ENCODE peak calls at places on chromosomes 6 and 20, in nine cellular contexts. L is sigmoid colon, P is HL-60, E is aorta, X is GM23248, K is adrenal gland, N is tibial artery, D is A549, M is lower lobe of right lung. V is an unnamed sample.

GRCh38 chr6:139762587-139763031 is 388.2 kb upstream of the CITED2 start:
- DNase-seq in X (peak), L (no peak), N (no peak), P (peak), D (no peak), M (no peak), E (peak), K (no peak), V (no peak)

GRCh38 chr6:45212976-45213375 is 115.2 kb upstream of the RUNX2 start:
- DNase-seq in X (no peak), P (no peak), M (no peak), K (no peak), E (no peak), D (no peak), L (no peak), N (no peak), V (no peak)

GRCh38 chr6:73665686-73666319 is 12.0 kb upstream of the SLC17A5 start:
- DNase-seq in E (no peak), P (no peak), N (no peak), D (no peak), L (no peak), M (no peak), K (no peak), X (peak), V (no peak)

GRCh38 chr20:1636621-1637020 is 16.8 kb upstream of the SIRPB1 start:
- DNase-seq in L (no peak), M (no peak), D (no peak), P (no peak), X (no peak), N (no peak), K (no peak), E (no peak), V (no peak)

GRCh38 chr6:11123978-11124377 is 12.5 kb upstream of the ERVFRD-1 start:
- DNase-seq in L (no peak), D (no peak), E (no peak), X (no peak), N (no peak), M (no peak), K (no peak), P (no peak), V (no peak)

GRCh38 chr6:22367331-22367730 is 70.5 kb upstream of the PRL start:
- DNase-seq in E (no peak), P (no peak), M (no peak), L (no peak), D (no peak), K (no peak), X (peak), N (no peak), V (no peak)

GRCh38 chr6:7282097-7282906 is 30.7 kb downstream of the SSR1 start:
- DNase-seq in K (no peak), P (peak), E (no peak), X (no peak), D (no peak), N (no peak), M (no peak), L (no peak), V (no peak)

GRCh38 chr20:10469599-10469998 is 34.5 kb downstream of the SLX4IP start:
- DNase-seq in X (peak), D (peak), P (peak), K (no peak), L (peak), N (peak), M (no peak), E (peak), V (peak)

GRCh38 chr20:57405236-57406016 is 14.2 kb downstream of the RBM38 start:
- DNase-seq in X (no peak), D (no peak), K (no peak), P (no peak), E (no peak), M (no peak), L (no peak), N (no peak), V (no peak)

GRCh38 chr6:124683507-124683906 is 278.7 kb upstream of the RNF217 start:
- DNase-seq in N (no peak), K (no peak), L (no peak), P (no peak), E (no peak), M (no peak), D (no peak), X (no peak), V (no peak)

GRCh38 chr6:55069132-55069781 is 105.1 kb upstream of the HCRTR2 start:
- DNase-seq in N (no peak), E (no peak), K (peak), M (no peak), L (no peak), D (peak), X (peak), P (peak), V (no peak)

GRCh38 chr20:31815408-31816188 is 3.6 kb upstream of the MYLK2 start:
- DNase-seq in P (no peak), K (no peak), E (peak), D (peak), L (no peak), X (peak), N (no peak), M (no peak), V (no peak)

GRCh38 chr20:35327074-35327976 is 35.1 kb upstream of the FAM83C start:
- DNase-seq in M (no peak), X (no peak), E (no peak), P (no peak), L (no peak), D (peak), K (no peak), N (no peak), V (no peak)

GRCh38 chr6:166306378-166307081 is 1.7 kb downstream of the PRR18 start:
- DNase-seq in P (no peak), L (no peak), M (no peak), N (no peak), D (no peak), K (no peak), X (no peak), E (no peak), V (no peak)

GRCh38 chr6:34791842-34792604 is at the start of gene BLTP3A:
- DNase-seq in K (peak), P (peak), M (peak), E (peak), N (peak), D (peak), L (peak), X (peak), V (no peak)

GRCh38 chr6:136923116-136923953 is 1.2 kb downstream of the SLC35D3 start:
- DNase-seq in N (no peak), E (no peak), L (no peak), P (no peak), X (peak), M (no peak), D (no peak), K (peak), V (no peak)

GRCh38 chr6:147080215-147080614 is 124.0 kb upstream of the STXBP5 start:
- DNase-seq in M (no peak), L (no peak), D (no peak), N (no peak), X (no peak), P (no peak), K (no peak), E (no peak), V (no peak)

GRCh38 chr6:52160468-52161104 is 25.6 kb upstream of the IL17A start:
- DNase-seq in L (no peak), K (no peak), X (peak), D (no peak), N (no peak), M (no peak), E (no peak), P (no peak), V (no peak)

GRCh38 chr6:35300848-35301247 is 3.2 kb downstream of the DEF6 start:
- DNase-seq in P (peak), K (no peak), M (no peak), X (no peak), D (no peak), N (no peak), E (no peak), L (peak), V (no peak)

GRCh38 chr6:100001915-100002388 is 7.9 kb upstream of the MCHR2 start:
- DNase-seq in P (peak), L (no peak), D (peak), E (no peak), X (peak), N (peak), M (peak), K (peak), V (no peak)

GRCh38 chr6:100892693-100893092 is 11.6 kb upstream of the ASCC3 start:
- DNase-seq in E (no peak), M (no peak), P (no peak), L (no peak), D (no peak), N (no peak), X (no peak), K (no peak), V (no peak)

GRCh38 chr6:2542858-2543218 is 207.9 kb downstream of the MYLK4 start:
- DNase-seq in E (no peak), M (no peak), P (peak), D (no peak), K (no peak), N (no peak), L (no peak), X (peak), V (peak)

GRCh38 chr6:30767944-30768301 is 23.6 kb upstream of the IER3 start:
- DNase-seq in K (no peak), L (no peak), D (no peak), X (no peak), P (no peak), N (no peak), M (no peak), E (no peak), V (no peak)
- H3K27ac ChIP-seq in K (no peak), L (peak), D (peak), X (no peak), P (no peak), N (no peak), M (no peak), E (no peak), V (peak)

GRCh38 chr6:82875573-82876185 is 190.0 kb downstream of the UBE3D start:
- DNase-seq in M (no peak), K (no peak), P (no peak), D (peak), E (no peak), L (no peak), N (no peak), X (peak), V (peak)

GRCh38 chr6:82874867-82875266 is 190.8 kb downstream of the UBE3D start:
- DNase-seq in P (no peak), E (no peak), L (no peak), D (no peak), M (no peak), X (no peak), N (no peak), K (no peak), V (no peak)

GRCh38 chr6:82878812-82879211 is 186.8 kb downstream of the UBE3D start:
- DNase-seq in P (no peak), X (no peak), L (no peak), M (no peak), K (no peak), D (no peak), N (no peak), E (no peak), V (no peak)

GRCh38 chr6:82881519-82881918 is 184.1 kb downstream of the UBE3D start:
- DNase-seq in N (no peak), K (no peak), P (no peak), E (no peak), L (no peak), X (no peak), D (no peak), M (no peak), V (no peak)

GRCh38 chr6:82877213-82878195 is 188.1 kb downstream of the UBE3D start:
- DNase-seq in K (no peak), E (no peak), X (no peak), N (no peak), D (no peak), P (no peak), M (no peak), L (no peak), V (no peak)
- H3K27ac ChIP-seq in K (no peak), E (no peak), X (no peak), N (no peak), D (no peak), P (no peak), M (no peak), L (no peak), V (no peak)

GRCh38 chr6:131979515-131980337 is 28.6 kb upstream of the CCN2 start:
- DNase-seq in N (no peak), K (no peak), P (no peak), D (no peak), M (no peak), E (no peak), L (no peak), X (peak), V (no peak)

GRCh38 chr6:131980338-131980790 is 29.2 kb upstream of the CCN2 start:
- DNase-seq in L (no peak), P (no peak), D (no peak), N (no peak), E (no peak), K (no peak), X (no peak), M (no peak), V (no peak)

GRCh38 chr6:131980791-131981623 is 29.8 kb upstream of the CCN2 start:
- DNase-seq in P (no peak), M (no peak), E (no peak), D (peak), N (no peak), K (no peak), L (no peak), X (no peak), V (no peak)

GRCh38 chr6:131981624-131981978 is 30.4 kb upstream of the CCN2 start:
- DNase-seq in N (no peak), X (no peak), E (no peak), K (no peak), D (no peak), P (no peak), L (no peak), M (no peak), V (no peak)

GRCh38 chr6:131982740-131983259 is 31.6 kb upstream of the CCN2 start:
- DNase-seq in D (no peak), M (no peak), K (no peak), N (no peak), P (no peak), X (peak), L (no peak), E (no peak), V (no peak)
- H3K27ac ChIP-seq in D (no peak), M (no peak), K (no peak), N (peak), P (no peak), X (peak), L (no peak), E (no peak), V (no peak)

GRCh38 chr6:27251672-27252251 is 4.3 kb downstream of the PRSS16 start:
- DNase-seq in M (peak), N (no peak), E (peak), L (no peak), D (peak), P (peak), X (peak), K (peak), V (peak)
- H3K27ac ChIP-seq in M (peak), N (no peak), E (no peak), L (no peak), D (peak), P (no peak), X (no peak), K (no peak), V (peak)

DNA sequence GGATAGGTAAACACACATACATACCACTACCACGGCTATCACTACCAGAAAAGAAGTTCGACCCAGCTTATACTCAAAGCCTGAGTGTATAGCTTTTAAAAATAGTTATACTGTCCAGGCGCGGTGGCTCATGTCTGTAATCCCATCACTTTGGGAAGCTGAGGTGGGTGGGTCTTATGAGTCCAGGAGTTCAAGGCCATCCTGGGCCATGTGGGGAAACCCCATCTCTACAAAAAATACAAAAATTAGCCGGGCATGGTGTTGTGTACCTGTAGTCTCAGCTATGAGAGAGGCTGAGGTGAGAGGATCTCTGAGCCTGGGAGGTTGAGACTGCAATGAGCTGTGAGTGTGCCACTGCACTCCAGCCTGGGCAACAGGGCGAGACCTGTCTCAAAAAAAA is 32.9 kb downstream of the NKX2-4 start:
- DNase-seq in M (no peak), X (no peak), D (no peak), P (no peak), N (no peak), L (no peak), E (no peak), K (no peak), V (no peak)
- H3K27ac ChIP-seq in M (no peak), X (no peak), D (no peak), P (no peak), N (no peak), L (no peak), E (no peak), K (no peak), V (no peak)

DNA sequence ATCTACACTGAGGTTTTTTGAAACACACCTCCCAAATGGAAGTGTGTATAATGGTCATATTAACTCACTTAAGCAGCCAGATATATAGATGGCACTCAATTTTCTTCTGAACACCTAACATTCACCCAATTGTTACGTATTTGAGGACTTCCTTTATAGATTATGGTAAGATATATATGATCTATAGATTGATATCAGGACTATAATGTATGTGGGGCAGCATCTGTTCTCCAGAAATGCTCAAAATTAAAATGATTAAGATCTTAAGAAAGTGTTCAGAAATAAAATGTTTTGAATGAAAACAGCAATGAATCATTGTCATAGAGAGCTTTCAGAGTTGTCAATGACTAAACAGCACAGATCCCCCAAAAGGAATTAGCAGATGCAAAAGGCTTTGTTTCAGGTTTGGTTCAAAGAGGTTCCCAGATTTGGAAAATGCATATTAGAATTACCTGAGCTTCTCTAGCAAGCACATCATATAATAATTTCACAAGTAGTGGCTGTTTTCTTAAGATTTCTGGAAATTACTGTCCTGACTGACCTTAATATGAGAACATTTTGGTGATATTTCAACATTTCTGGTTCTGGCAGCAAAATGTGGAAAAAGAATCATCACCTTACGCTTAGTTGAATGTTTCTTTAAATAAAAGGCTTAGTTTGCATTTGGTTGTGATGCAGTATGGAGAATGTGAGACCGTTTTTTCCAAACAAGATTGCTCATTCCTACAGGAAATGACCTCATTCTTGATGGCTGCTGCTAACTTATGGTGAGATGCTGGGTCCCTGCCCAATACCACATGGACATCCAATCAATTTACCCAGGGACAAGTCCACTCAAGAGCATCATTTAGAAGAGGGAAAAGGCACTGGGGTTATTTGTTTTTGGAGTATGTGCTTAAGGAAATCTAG is 31.5 kb downstream of the TRAF3IP2 start:
- DNase-seq in X (peak), N (no peak), M (no peak), E (peak), D (peak), P (no peak), L (peak), K (no peak), V (no peak)
- H3K27ac ChIP-seq in X (peak), N (peak), M (peak), E (no peak), D (no peak), P (no peak), L (peak), K (no peak), V (peak)

GRCh38 chr20:47748851-47749250 is 36.4 kb downstream of the SULF2 start:
- DNase-seq in E (no peak), X (no peak), K (no peak), N (no peak), L (no peak), M (no peak), P (peak), D (no peak), V (no peak)
- H3K27ac ChIP-seq in E (no peak), X (no peak), K (no peak), N (no peak), L (no peak), M (no peak), P (peak), D (no peak), V (no peak)

V was measured in epithelial cell of prostate.